ENCODE peak calls at places on chromosomes 1 and 21, in nine cellular contexts. One of them, this sample, is unnamed. For H3K9me3 and H3K36me3, the result is how much of the 10 kb centered on the place peaks cover.

GRCh38 chr21:15744926-15745325 is 15.1 kb downstream of the USP25 start:
- DNase-seq in upper lobe of right lung: no peak
- DNase-seq in astrocyte: no peak
- DNase-seq in left lung: no peak
- DNase-seq in naive thymus-derived CD4-positive, alpha-beta T cell: no peak
- DNase-seq in SJSA1: no peak
- DNase-seq in adrenal gland: no peak
- DNase-seq in H1: no peak
- DNase-seq in esophagus squamous epithelium: no peak
- DNase-seq in this sample: no peak

GRCh38 chr1:88661188-88661587 is 22.9 kb upstream of the PKN2 start:
- DNase-seq in upper lobe of right lung: no peak
- DNase-seq in astrocyte: no peak
- DNase-seq in left lung: no peak
- DNase-seq in naive thymus-derived CD4-positive, alpha-beta T cell: peak
- DNase-seq in SJSA1: no peak
- DNase-seq in adrenal gland: no peak
- DNase-seq in H1: no peak
- DNase-seq in esophagus squamous epithelium: no peak
- DNase-seq in this sample: no peak

GRCh38 chr1:156400191-156400920 is 31.3 kb downstream of the RHBG start:
- DNase-seq in upper lobe of right lung: no peak
- DNase-seq in astrocyte: no peak
- DNase-seq in left lung: peak
- DNase-seq in naive thymus-derived CD4-positive, alpha-beta T cell: no peak
- DNase-seq in SJSA1: no peak
- DNase-seq in adrenal gland: no peak
- DNase-seq in H1: no peak
- DNase-seq in esophagus squamous epithelium: no peak
- DNase-seq in this sample: no peak

GRCh38 chr1:1890506-1891348 is at the start of gene GNB1:
- DNase-seq in upper lobe of right lung: peak
- DNase-seq in astrocyte: peak
- DNase-seq in left lung: peak
- DNase-seq in naive thymus-derived CD4-positive, alpha-beta T cell: peak
- DNase-seq in SJSA1: peak
- DNase-seq in adrenal gland: peak
- DNase-seq in H1: peak
- DNase-seq in esophagus squamous epithelium: no peak
- DNase-seq in this sample: peak

GRCh38 chr1:185646202-185646683 is 87.9 kb upstream of the HMCN1 start:
- DNase-seq in upper lobe of right lung: no peak
- DNase-seq in astrocyte: peak
- DNase-seq in left lung: no peak
- DNase-seq in naive thymus-derived CD4-positive, alpha-beta T cell: no peak
- DNase-seq in SJSA1: peak
- DNase-seq in adrenal gland: peak
- DNase-seq in H1: no peak
- DNase-seq in esophagus squamous epithelium: no peak
- DNase-seq in this sample: no peak

GRCh38 chr1:81506691-81507090 is 294.0 kb upstream of the ADGRL2 start:
- DNase-seq in upper lobe of right lung: no peak
- DNase-seq in astrocyte: no peak
- DNase-seq in left lung: no peak
- DNase-seq in naive thymus-derived CD4-positive, alpha-beta T cell: no peak
- DNase-seq in SJSA1: no peak
- DNase-seq in adrenal gland: no peak
- DNase-seq in H1: no peak
- DNase-seq in esophagus squamous epithelium: no peak
- DNase-seq in this sample: no peak

GRCh38 chr21:42593815-42594157 is 59.6 kb upstream of the PDE9A start:
- DNase-seq in upper lobe of right lung: no peak
- DNase-seq in astrocyte: no peak
- DNase-seq in left lung: no peak
- DNase-seq in naive thymus-derived CD4-positive, alpha-beta T cell: no peak
- DNase-seq in SJSA1: no peak
- DNase-seq in adrenal gland: no peak
- DNase-seq in H1: no peak
- DNase-seq in esophagus squamous epithelium: no peak
- DNase-seq in this sample: no peak

GRCh38 chr1:198749279-198749678 is 110.4 kb downstream of the PTPRC start:
- DNase-seq in upper lobe of right lung: no peak
- DNase-seq in astrocyte: no peak
- DNase-seq in left lung: no peak
- DNase-seq in naive thymus-derived CD4-positive, alpha-beta T cell: no peak
- DNase-seq in SJSA1: no peak
- DNase-seq in adrenal gland: no peak
- DNase-seq in H1: no peak
- DNase-seq in esophagus squamous epithelium: no peak
- DNase-seq in this sample: no peak

GRCh38 chr1:45567911-45568310 is 15.9 kb upstream of the NASP start:
- DNase-seq in upper lobe of right lung: no peak
- DNase-seq in astrocyte: no peak
- DNase-seq in left lung: no peak
- DNase-seq in naive thymus-derived CD4-positive, alpha-beta T cell: no peak
- DNase-seq in SJSA1: no peak
- DNase-seq in adrenal gland: no peak
- DNase-seq in H1: no peak
- DNase-seq in esophagus squamous epithelium: no peak
- DNase-seq in this sample: no peak

GRCh38 chr1:45569571-45569961 is 14.3 kb upstream of the NASP start:
- DNase-seq in upper lobe of right lung: no peak
- DNase-seq in astrocyte: no peak
- DNase-seq in left lung: no peak
- DNase-seq in naive thymus-derived CD4-positive, alpha-beta T cell: no peak
- DNase-seq in SJSA1: no peak
- DNase-seq in adrenal gland: no peak
- DNase-seq in H1: no peak
- DNase-seq in esophagus squamous epithelium: no peak
- DNase-seq in this sample: no peak

GRCh38 chr1:45566722-45567121 is 16.1 kb downstream of the AKR1A1 start:
- DNase-seq in upper lobe of right lung: peak
- DNase-seq in astrocyte: no peak
- DNase-seq in left lung: no peak
- DNase-seq in naive thymus-derived CD4-positive, alpha-beta T cell: no peak
- DNase-seq in SJSA1: no peak
- DNase-seq in adrenal gland: peak
- DNase-seq in H1: no peak
- DNase-seq in esophagus squamous epithelium: no peak
- DNase-seq in this sample: peak

GRCh38 chr1:45568421-45568820 is 15.4 kb upstream of the NASP start:
- DNase-seq in upper lobe of right lung: no peak
- DNase-seq in astrocyte: no peak
- DNase-seq in left lung: no peak
- DNase-seq in naive thymus-derived CD4-positive, alpha-beta T cell: no peak
- DNase-seq in SJSA1: no peak
- DNase-seq in adrenal gland: no peak
- DNase-seq in H1: no peak
- DNase-seq in esophagus squamous epithelium: no peak
- DNase-seq in this sample: no peak

DNA sequence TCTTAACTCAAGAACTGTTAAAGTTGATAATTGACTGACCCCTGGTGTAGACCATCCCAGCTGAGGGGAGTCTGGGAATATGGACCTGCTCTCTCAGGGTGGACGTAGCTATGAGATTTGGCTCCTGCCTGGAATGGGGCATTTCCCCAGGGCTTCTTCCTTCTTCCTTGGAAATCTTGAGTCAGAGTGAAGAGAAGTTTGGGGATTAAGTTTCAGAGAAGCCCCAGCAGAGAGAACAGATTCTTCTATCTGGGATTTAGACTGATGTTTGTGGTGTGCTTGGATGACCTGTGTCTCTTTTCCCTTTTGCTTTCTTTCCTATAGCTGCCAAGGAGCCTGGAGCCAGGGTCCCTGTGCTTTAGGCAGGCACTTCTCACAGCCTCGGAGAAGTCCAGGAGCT is 13.2 kb downstream of the AKR1A1 start:
- DNase-seq in upper lobe of right lung: no peak
- DNase-seq in astrocyte: no peak
- DNase-seq in left lung: no peak
- DNase-seq in naive thymus-derived CD4-positive, alpha-beta T cell: no peak
- DNase-seq in SJSA1: no peak
- DNase-seq in adrenal gland: no peak
- DNase-seq in H1: no peak
- DNase-seq in esophagus squamous epithelium: no peak
- DNase-seq in this sample: no peak
- H3K9me3 ChIP-seq in upper lobe of right lung: under half
- H3K9me3 ChIP-seq in astrocyte: under half
- H3K9me3 ChIP-seq in left lung: under half
- H3K9me3 ChIP-seq in naive thymus-derived CD4-positive, alpha-beta T cell: under half
- H3K9me3 ChIP-seq in SJSA1: under half
- H3K9me3 ChIP-seq in adrenal gland: under half
- H3K9me3 ChIP-seq in H1: under half
- H3K9me3 ChIP-seq in esophagus squamous epithelium: under half
- H3K9me3 ChIP-seq in this sample: under half

GRCh38 chr1:43358121-43358745 is 548 bp upstream of the CDC20 start:
- DNase-seq in upper lobe of right lung: no peak
- DNase-seq in astrocyte: peak
- DNase-seq in left lung: no peak
- DNase-seq in naive thymus-derived CD4-positive, alpha-beta T cell: no peak
- DNase-seq in SJSA1: peak
- DNase-seq in adrenal gland: peak
- DNase-seq in H1: no peak
- DNase-seq in esophagus squamous epithelium: no peak
- DNase-seq in this sample: no peak

GRCh38 chr1:43363283-43363934 is 4.4 kb downstream of the ELOVL1 start:
- DNase-seq in upper lobe of right lung: no peak
- DNase-seq in astrocyte: no peak
- DNase-seq in left lung: no peak
- DNase-seq in naive thymus-derived CD4-positive, alpha-beta T cell: no peak
- DNase-seq in SJSA1: no peak
- DNase-seq in adrenal gland: no peak
- DNase-seq in H1: no peak
- DNase-seq in esophagus squamous epithelium: no peak
- DNase-seq in this sample: no peak

GRCh38 chr1:43358746-43359693 is at the start of gene CDC20:
- DNase-seq in upper lobe of right lung: peak
- DNase-seq in astrocyte: peak
- DNase-seq in left lung: peak
- DNase-seq in naive thymus-derived CD4-positive, alpha-beta T cell: peak
- DNase-seq in SJSA1: peak
- DNase-seq in adrenal gland: peak
- DNase-seq in H1: peak
- DNase-seq in esophagus squamous epithelium: peak
- DNase-seq in this sample: peak

GRCh38 chr1:43359696-43360095 is 915 bp downstream of the CDC20 start:
- DNase-seq in upper lobe of right lung: no peak
- DNase-seq in astrocyte: no peak
- DNase-seq in left lung: no peak
- DNase-seq in naive thymus-derived CD4-positive, alpha-beta T cell: no peak
- DNase-seq in SJSA1: no peak
- DNase-seq in adrenal gland: no peak
- DNase-seq in H1: no peak
- DNase-seq in esophagus squamous epithelium: no peak
- DNase-seq in this sample: no peak

DNA sequence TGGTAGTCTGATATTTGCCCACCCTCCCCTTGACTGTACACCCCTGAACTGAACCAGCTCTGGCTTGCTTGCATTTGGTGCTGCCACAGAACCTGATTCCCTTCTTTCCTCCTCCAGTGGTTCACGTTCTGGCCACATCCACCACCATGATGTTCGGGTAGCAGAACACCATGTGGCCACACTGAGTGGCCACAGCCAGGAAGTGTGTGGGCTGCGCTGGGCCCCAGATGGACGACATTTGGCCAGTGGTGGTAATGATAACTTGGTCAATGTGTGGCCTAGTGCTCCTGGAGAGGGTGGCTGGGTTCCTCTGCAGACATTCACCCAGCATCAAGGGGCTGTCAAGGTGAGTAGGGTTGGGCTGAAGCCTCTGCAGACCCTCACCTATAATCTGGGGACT is 1.8 kb downstream of the CDC20 start:
- DNase-seq in upper lobe of right lung: no peak
- DNase-seq in astrocyte: no peak
- DNase-seq in left lung: no peak
- DNase-seq in naive thymus-derived CD4-positive, alpha-beta T cell: no peak
- DNase-seq in SJSA1: no peak
- DNase-seq in adrenal gland: no peak
- DNase-seq in H1: no peak
- DNase-seq in esophagus squamous epithelium: no peak
- DNase-seq in this sample: no peak
- H3K4me3 ChIP-seq in upper lobe of right lung: no peak
- H3K4me3 ChIP-seq in astrocyte: peak
- H3K4me3 ChIP-seq in left lung: no peak
- H3K4me3 ChIP-seq in naive thymus-derived CD4-positive, alpha-beta T cell: no peak
- H3K4me3 ChIP-seq in SJSA1: peak
- H3K4me3 ChIP-seq in adrenal gland: no peak
- H3K4me3 ChIP-seq in H1: no peak
- H3K4me3 ChIP-seq in esophagus squamous epithelium: no peak
- H3K4me3 ChIP-seq in this sample: no peak

GRCh38 chr1:19160831-19161230 is 49.2 kb downstream of the UBR4 start:
- DNase-seq in upper lobe of right lung: no peak
- DNase-seq in astrocyte: no peak
- DNase-seq in left lung: no peak
- DNase-seq in naive thymus-derived CD4-positive, alpha-beta T cell: no peak
- DNase-seq in SJSA1: no peak
- DNase-seq in adrenal gland: no peak
- DNase-seq in H1: no peak
- DNase-seq in esophagus squamous epithelium: no peak
- DNase-seq in this sample: no peak

GRCh38 chr1:19156676-19157075 is 53.4 kb downstream of the UBR4 start:
- DNase-seq in upper lobe of right lung: no peak
- DNase-seq in astrocyte: peak
- DNase-seq in left lung: no peak
- DNase-seq in naive thymus-derived CD4-positive, alpha-beta T cell: no peak
- DNase-seq in SJSA1: no peak
- DNase-seq in adrenal gland: peak
- DNase-seq in H1: no peak
- DNase-seq in esophagus squamous epithelium: no peak
- DNase-seq in this sample: no peak

GRCh38 chr1:19153169-19153568 is 56.9 kb downstream of the UBR4 start:
- DNase-seq in upper lobe of right lung: no peak
- DNase-seq in astrocyte: no peak
- DNase-seq in left lung: no peak
- DNase-seq in naive thymus-derived CD4-positive, alpha-beta T cell: no peak
- DNase-seq in SJSA1: no peak
- DNase-seq in adrenal gland: no peak
- DNase-seq in H1: no peak
- DNase-seq in esophagus squamous epithelium: no peak
- DNase-seq in this sample: no peak

GRCh38 chr1:19154876-19155275 is 55.2 kb downstream of the UBR4 start:
- DNase-seq in upper lobe of right lung: no peak
- DNase-seq in astrocyte: no peak
- DNase-seq in left lung: no peak
- DNase-seq in naive thymus-derived CD4-positive, alpha-beta T cell: no peak
- DNase-seq in SJSA1: no peak
- DNase-seq in adrenal gland: no peak
- DNase-seq in H1: no peak
- DNase-seq in esophagus squamous epithelium: no peak
- DNase-seq in this sample: no peak

DNA sequence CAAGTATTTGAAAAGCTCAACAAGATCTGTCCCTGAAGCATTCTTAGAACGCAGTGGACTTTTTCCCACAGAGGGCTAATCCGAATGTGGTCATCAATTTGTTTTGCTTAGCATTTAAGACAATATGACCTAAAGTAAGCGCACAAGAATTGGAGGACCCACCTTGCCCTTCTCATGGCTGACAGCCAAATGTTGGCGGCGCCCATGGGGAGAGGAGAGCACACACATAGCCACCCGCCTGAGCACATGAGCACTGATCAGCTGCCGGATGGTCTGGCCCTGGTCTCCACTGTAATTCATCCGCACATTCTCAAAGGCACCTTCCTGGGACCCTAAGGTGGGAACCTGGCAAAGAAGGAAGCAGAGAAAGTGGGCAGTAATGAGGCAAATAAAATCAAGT is 52.4 kb downstream of the UBR4 start:
- DNase-seq in upper lobe of right lung: no peak
- DNase-seq in astrocyte: no peak
- DNase-seq in left lung: no peak
- DNase-seq in naive thymus-derived CD4-positive, alpha-beta T cell: no peak
- DNase-seq in SJSA1: no peak
- DNase-seq in adrenal gland: no peak
- DNase-seq in H1: no peak
- DNase-seq in esophagus squamous epithelium: no peak
- DNase-seq in this sample: no peak
- H3K36me3 ChIP-seq in upper lobe of right lung: half or more
- H3K36me3 ChIP-seq in astrocyte: half or more
- H3K36me3 ChIP-seq in left lung: under half
- H3K36me3 ChIP-seq in naive thymus-derived CD4-positive, alpha-beta T cell: half or more
- H3K36me3 ChIP-seq in SJSA1: half or more
- H3K36me3 ChIP-seq in adrenal gland: under half
- H3K36me3 ChIP-seq in H1: half or more
- H3K36me3 ChIP-seq in esophagus squamous epithelium: half or more
- H3K36me3 ChIP-seq in this sample: half or more

GRCh38 chr1:52026278-52026677 is 7.3 kb downstream of the KTI12 start:
- DNase-seq in upper lobe of right lung: no peak
- DNase-seq in astrocyte: no peak
- DNase-seq in left lung: no peak
- DNase-seq in naive thymus-derived CD4-positive, alpha-beta T cell: no peak
- DNase-seq in SJSA1: no peak
- DNase-seq in adrenal gland: no peak
- DNase-seq in H1: no peak
- DNase-seq in esophagus squamous epithelium: no peak
- DNase-seq in this sample: no peak
- H3K9me3 ChIP-seq in upper lobe of right lung: under half
- H3K9me3 ChIP-seq in astrocyte: under half
- H3K9me3 ChIP-seq in left lung: under half
- H3K9me3 ChIP-seq in naive thymus-derived CD4-positive, alpha-beta T cell: under half
- H3K9me3 ChIP-seq in SJSA1: under half
- H3K9me3 ChIP-seq in adrenal gland: under half
- H3K9me3 ChIP-seq in H1: under half
- H3K9me3 ChIP-seq in esophagus squamous epithelium: under half
- H3K9me3 ChIP-seq in this sample: under half